ENCODE peak calls at places on chromosomes 3 and 15, in nine cellular contexts. One of them, this sample, is unnamed.

GRCh38 chr3:139111392-139112229 is 66.9 kb upstream of the PRR23C start:
- DNase-seq in RPMI7951: peak
- DNase-seq in C1 segment of cervical spinal cord: peak
- DNase-seq in stimulated activated naive CD8-positive, alpha-beta T cell treated with anti-CD3 and anti-CD28 coated beads, Interleukin-15, amount 100 ng/mL, for 72 hours: peak
- DNase-seq in stimulated activated CD8-positive, alpha-beta memory T cell treated with anti-CD3 and anti-CD28 coated beads, Interleukin-4, amount 100 ng/mL, for 1 hour: peak
- DNase-seq in foreskin melanocyte: no peak
- DNase-seq in DMS79 treated with DMSO at 0.1 percent for 48 hours: peak
- DNase-seq in myocyte: peak
- DNase-seq in GM10248: peak
- DNase-seq in this sample: peak

GRCh38 chr3:27573780-27574437 is 89.7 kb upstream of the SLC4A7 start:
- DNase-seq in C1 segment of cervical spinal cord: no peak
- DNase-seq in foreskin melanocyte: no peak
- DNase-seq in DMS79 treated with DMSO at 0.1 percent for 48 hours: no peak
- DNase-seq in GM10248: no peak
- DNase-seq in RPMI7951: no peak
- DNase-seq in stimulated activated CD8-positive, alpha-beta memory T cell treated with anti-CD3 and anti-CD28 coated beads, Interleukin-4, amount 100 ng/mL, for 1 hour: no peak
- DNase-seq in myocyte: no peak
- DNase-seq in stimulated activated naive CD8-positive, alpha-beta T cell treated with anti-CD3 and anti-CD28 coated beads, Interleukin-15, amount 100 ng/mL, for 72 hours: no peak
- DNase-seq in this sample: no peak

GRCh38 chr3:122271246-122271898 is 53.7 kb upstream of the CSTA start:
- DNase-seq in foreskin melanocyte: no peak
- DNase-seq in stimulated activated naive CD8-positive, alpha-beta T cell treated with anti-CD3 and anti-CD28 coated beads, Interleukin-15, amount 100 ng/mL, for 72 hours: peak
- DNase-seq in myocyte: no peak
- DNase-seq in stimulated activated CD8-positive, alpha-beta memory T cell treated with anti-CD3 and anti-CD28 coated beads, Interleukin-4, amount 100 ng/mL, for 1 hour: no peak
- DNase-seq in RPMI7951: no peak
- DNase-seq in DMS79 treated with DMSO at 0.1 percent for 48 hours: no peak
- DNase-seq in GM10248: no peak
- DNase-seq in C1 segment of cervical spinal cord: no peak
- DNase-seq in this sample: peak

GRCh38 chr3:66405701-66406091 is 95.1 kb downstream of the LRIG1 start:
- DNase-seq in stimulated activated naive CD8-positive, alpha-beta T cell treated with anti-CD3 and anti-CD28 coated beads, Interleukin-15, amount 100 ng/mL, for 72 hours: no peak
- DNase-seq in GM10248: no peak
- DNase-seq in DMS79 treated with DMSO at 0.1 percent for 48 hours: no peak
- DNase-seq in C1 segment of cervical spinal cord: no peak
- DNase-seq in RPMI7951: peak
- DNase-seq in stimulated activated CD8-positive, alpha-beta memory T cell treated with anti-CD3 and anti-CD28 coated beads, Interleukin-4, amount 100 ng/mL, for 1 hour: no peak
- DNase-seq in foreskin melanocyte: no peak
- DNase-seq in myocyte: peak
- DNase-seq in this sample: no peak

GRCh38 chr3:38116471-38117162 is 20.3 kb downstream of the ACAA1 start:
- DNase-seq in RPMI7951: peak
- DNase-seq in myocyte: no peak
- DNase-seq in stimulated activated CD8-positive, alpha-beta memory T cell treated with anti-CD3 and anti-CD28 coated beads, Interleukin-4, amount 100 ng/mL, for 1 hour: no peak
- DNase-seq in stimulated activated naive CD8-positive, alpha-beta T cell treated with anti-CD3 and anti-CD28 coated beads, Interleukin-15, amount 100 ng/mL, for 72 hours: no peak
- DNase-seq in GM10248: no peak
- DNase-seq in C1 segment of cervical spinal cord: no peak
- DNase-seq in foreskin melanocyte: no peak
- DNase-seq in DMS79 treated with DMSO at 0.1 percent for 48 hours: no peak
- DNase-seq in this sample: no peak

GRCh38 chr15:48330855-48331795 is at the start of gene DUT:
- DNase-seq in stimulated activated CD8-positive, alpha-beta memory T cell treated with anti-CD3 and anti-CD28 coated beads, Interleukin-4, amount 100 ng/mL, for 1 hour: peak
- DNase-seq in RPMI7951: peak
- DNase-seq in GM10248: peak
- DNase-seq in stimulated activated naive CD8-positive, alpha-beta T cell treated with anti-CD3 and anti-CD28 coated beads, Interleukin-15, amount 100 ng/mL, for 72 hours: peak
- DNase-seq in DMS79 treated with DMSO at 0.1 percent for 48 hours: peak
- DNase-seq in C1 segment of cervical spinal cord: peak
- DNase-seq in myocyte: peak
- DNase-seq in foreskin melanocyte: peak
- DNase-seq in this sample: peak

GRCh38 chr3:13132281-13132680 is 59.1 kb upstream of the IQSEC1 start:
- DNase-seq in RPMI7951: no peak
- DNase-seq in stimulated activated naive CD8-positive, alpha-beta T cell treated with anti-CD3 and anti-CD28 coated beads, Interleukin-15, amount 100 ng/mL, for 72 hours: no peak
- DNase-seq in myocyte: no peak
- DNase-seq in C1 segment of cervical spinal cord: no peak
- DNase-seq in foreskin melanocyte: no peak
- DNase-seq in DMS79 treated with DMSO at 0.1 percent for 48 hours: no peak
- DNase-seq in GM10248: no peak
- DNase-seq in stimulated activated CD8-positive, alpha-beta memory T cell treated with anti-CD3 and anti-CD28 coated beads, Interleukin-4, amount 100 ng/mL, for 1 hour: no peak
- DNase-seq in this sample: no peak

GRCh38 chr3:10485806-10486205 is 19.6 kb downstream of the ATP2B2 start:
- DNase-seq in stimulated activated CD8-positive, alpha-beta memory T cell treated with anti-CD3 and anti-CD28 coated beads, Interleukin-4, amount 100 ng/mL, for 1 hour: no peak
- DNase-seq in C1 segment of cervical spinal cord: no peak
- DNase-seq in DMS79 treated with DMSO at 0.1 percent for 48 hours: no peak
- DNase-seq in stimulated activated naive CD8-positive, alpha-beta T cell treated with anti-CD3 and anti-CD28 coated beads, Interleukin-15, amount 100 ng/mL, for 72 hours: no peak
- DNase-seq in foreskin melanocyte: no peak
- DNase-seq in RPMI7951: no peak
- DNase-seq in GM10248: no peak
- DNase-seq in myocyte: no peak
- DNase-seq in this sample: no peak

GRCh38 chr3:100865442-100865841 is 127.8 kb downstream of the ABI3BP start:
- DNase-seq in DMS79 treated with DMSO at 0.1 percent for 48 hours: peak
- DNase-seq in stimulated activated CD8-positive, alpha-beta memory T cell treated with anti-CD3 and anti-CD28 coated beads, Interleukin-4, amount 100 ng/mL, for 1 hour: no peak
- DNase-seq in foreskin melanocyte: no peak
- DNase-seq in myocyte: no peak
- DNase-seq in GM10248: no peak
- DNase-seq in C1 segment of cervical spinal cord: no peak
- DNase-seq in RPMI7951: no peak
- DNase-seq in stimulated activated naive CD8-positive, alpha-beta T cell treated with anti-CD3 and anti-CD28 coated beads, Interleukin-15, amount 100 ng/mL, for 72 hours: no peak
- DNase-seq in this sample: no peak

GRCh38 chr15:36185438-36185837 is 394.0 kb upstream of the CDIN1 start:
- DNase-seq in stimulated activated naive CD8-positive, alpha-beta T cell treated with anti-CD3 and anti-CD28 coated beads, Interleukin-15, amount 100 ng/mL, for 72 hours: no peak
- DNase-seq in C1 segment of cervical spinal cord: no peak
- DNase-seq in RPMI7951: no peak
- DNase-seq in foreskin melanocyte: no peak
- DNase-seq in DMS79 treated with DMSO at 0.1 percent for 48 hours: no peak
- DNase-seq in stimulated activated CD8-positive, alpha-beta memory T cell treated with anti-CD3 and anti-CD28 coated beads, Interleukin-4, amount 100 ng/mL, for 1 hour: no peak
- DNase-seq in GM10248: no peak
- DNase-seq in myocyte: no peak
- DNase-seq in this sample: no peak

GRCh38 chr3:152272771-152273242 is 4.1 kb downstream of the MBNL1 start:
- DNase-seq in myocyte: no peak
- DNase-seq in stimulated activated CD8-positive, alpha-beta memory T cell treated with anti-CD3 and anti-CD28 coated beads, Interleukin-4, amount 100 ng/mL, for 1 hour: no peak
- DNase-seq in GM10248: no peak
- DNase-seq in DMS79 treated with DMSO at 0.1 percent for 48 hours: no peak
- DNase-seq in C1 segment of cervical spinal cord: no peak
- DNase-seq in RPMI7951: peak
- DNase-seq in foreskin melanocyte: peak
- DNase-seq in stimulated activated naive CD8-positive, alpha-beta T cell treated with anti-CD3 and anti-CD28 coated beads, Interleukin-15, amount 100 ng/mL, for 72 hours: peak
- DNase-seq in this sample: peak